ENCODE peak calls at places on chromosome 18, in six cellular contexts. J, M, E, I, B and C are unnamed samples.

GRCh38 chr18:213505-213904 is 54.3 kb downstream of the THOC1 start:
- DNase-seq in B (no peak), J (no peak), E (no peak), M (no peak), I (no peak), C (no peak)

GRCh38 chr18:78899241-78899640 is 80.4 kb upstream of the SALL3 start:
- DNase-seq in I (no peak), M (no peak), B (no peak), J (no peak), E (no peak), C (no peak)

GRCh38 chr18:70058916-70059315 is 111.2 kb upstream of the CD226 start:
- DNase-seq in J (no peak), E (no peak), B (no peak), I (no peak), M (no peak), C (no peak)

GRCh38 chr18:36441426-36441870 is 143.9 kb downstream of the FHOD3 start:
- DNase-seq in J (no peak), B (no peak), E (no peak), M (no peak), I (peak; percentile 38), C (no peak)

GRCh38 chr18:22067109-22067508 is 102.3 kb upstream of the GATA6 start:
- DNase-seq in I (no peak), E (no peak), J (no peak), M (no peak), B (no peak), C (no peak)

GRCh38 chr18:2536493-2536892 is 34.8 kb downstream of the METTL4 start:
- DNase-seq in E (no peak), J (peak; percentile 78), M (no peak), B (no peak), I (peak; percentile 75), C (no peak)

GRCh38 chr18:59032308-59032707 is 107.4 kb upstream of the SEC11C start:
- DNase-seq in M (no peak), B (no peak), J (no peak), E (no peak), I (no peak), C (no peak)

GRCh38 chr18:8264861-8265411 is 344.3 kb upstream of the RAB12 start:
- DNase-seq in E (no peak), M (no peak), B (no peak), I (peak; percentile 23), J (no peak), C (no peak)

GRCh38 chr18:35005963-35006577 is 35.1 kb upstream of the MAPRE2 start:
- DNase-seq in M (no peak), J (peak; percentile 52), E (peak; percentile 30), B (no peak), I (peak; percentile 87), C (no peak)

GRCh38 chr18:68478246-68478645 is 236.7 kb downstream of the TMX3 start:
- DNase-seq in M (no peak), B (no peak), I (no peak), E (no peak), J (no peak), C (no peak)

GRCh38 chr18:31185551-31185950 is 22.9 kb upstream of the DSC1 start:
- DNase-seq in J (no peak), I (peak; percentile 28), E (no peak), M (no peak), B (no peak), C (no peak)

GRCh38 chr18:36376361-36376760 is 78.8 kb downstream of the FHOD3 start:
- DNase-seq in E (no peak), M (no peak), B (no peak), J (peak; percentile 32), I (peak; percentile 22), C (no peak)

GRCh38 chr18:59200787-59201186 is 19.2 kb upstream of the GRP start:
- DNase-seq in E (no peak), M (no peak), I (no peak), B (no peak), J (no peak), C (no peak)

GRCh38 chr18:33495278-33495677 is 54.8 kb upstream of the CCDC178 start:
- DNase-seq in B (no peak), E (peak; percentile 12), I (peak; percentile 68), J (no peak), M (no peak), C (no peak)

GRCh38 chr18:24991661-24992060 is 360.3 kb downstream of the ZNF521 start:
- DNase-seq in E (no peak), J (peak; percentile 40), I (no peak), M (no peak), B (no peak), C (no peak)

GRCh38 chr18:73840319-73841065 is 307.1 kb downstream of the FBXO15 start:
- DNase-seq in E (no peak), J (no peak), I (no peak), B (no peak), M (no peak), C (no peak)

GRCh38 chr18:2002604-2003003 is 568.7 kb downstream of the METTL4 start:
- DNase-seq in J (no peak), M (peak; percentile 8), B (no peak), E (no peak), I (peak; percentile 34), C (no peak)

GRCh38 chr18:67094123-67094522 is 422.4 kb downstream of the DSEL start:
- DNase-seq in I (no peak), M (no peak), J (no peak), E (no peak), B (no peak), C (no peak)

GRCh38 chr18:57845468-57846103 is 42.5 kb upstream of the ATP8B1 start:
- DNase-seq in B (no peak), M (no peak), I (peak; percentile 35), E (no peak), J (no peak), C (no peak)

GRCh38 chr18:23575309-23575651 is 11.0 kb downstream of the NPC1 start:
- DNase-seq in E (no peak), B (no peak), I (no peak), M (no peak), J (no peak), C (no peak)

GRCh38 chr18:5556317-5556974 is 12.6 kb upstream of the EPB41L3 start:
- DNase-seq in I (peak; percentile 66), E (peak; percentile 26), M (no peak), J (no peak), B (no peak), C (no peak)
- TF ChIP-seq CTCF in I (peak; percentile 29), E (peak; percentile 6), M (no peak), J (no peak), B (no peak), C (no peak)

GRCh38 chr18:63197246-63197791 is 122.2 kb downstream of the BCL2 start:
- DNase-seq in I (no peak), B (no peak), J (no peak), M (no peak), E (no peak), C (no peak)

GRCh38 chr18:63202814-63203213 is 116.8 kb downstream of the BCL2 start:
- DNase-seq in I (no peak), E (no peak), M (no peak), B (no peak), J (no peak), C (no peak)

GRCh38 chr18:63198098-63198760 is 121.3 kb downstream of the BCL2 start:
- DNase-seq in I (no peak), E (no peak), B (no peak), M (no peak), J (no peak), C (no peak)

GRCh38 chr18:63198868-63199742 is 120.5 kb downstream of the BCL2 start:
- DNase-seq in E (no peak), J (no peak), I (no peak), B (no peak), M (no peak), C (no peak)

DNA sequence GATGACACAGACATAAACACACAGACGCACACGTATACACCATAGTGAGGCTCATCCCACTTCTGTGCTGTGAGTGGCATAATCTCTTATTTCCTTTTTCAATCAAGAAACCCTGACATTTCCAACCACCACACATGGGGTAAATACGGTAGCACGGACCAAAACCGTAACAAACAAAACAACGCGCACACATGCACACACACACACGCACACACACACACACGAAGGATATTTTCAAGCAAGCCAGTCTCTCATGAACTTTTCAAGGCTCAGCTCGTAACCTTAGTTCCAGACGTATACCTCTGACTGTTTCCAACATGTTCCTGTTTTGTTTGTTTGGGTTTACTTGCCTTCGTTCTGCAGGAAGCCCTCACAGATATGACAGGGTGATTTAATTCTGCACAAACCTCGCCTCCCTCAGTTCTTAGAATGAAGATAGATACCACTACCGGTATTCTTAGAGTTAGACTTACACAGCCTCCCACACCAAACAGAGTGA is 119.8 kb downstream of the BCL2 start:
- DNase-seq in E (no peak), M (no peak), B (no peak), J (no peak), I (no peak), C (no peak)
- H3K4me3 ChIP-seq in E (no peak overlapping the region), M (no peak overlapping the region), B (no peak overlapping the region), J (no peak overlapping the region), I (no peak overlapping the region), C (no peak overlapping the region)

DNA sequence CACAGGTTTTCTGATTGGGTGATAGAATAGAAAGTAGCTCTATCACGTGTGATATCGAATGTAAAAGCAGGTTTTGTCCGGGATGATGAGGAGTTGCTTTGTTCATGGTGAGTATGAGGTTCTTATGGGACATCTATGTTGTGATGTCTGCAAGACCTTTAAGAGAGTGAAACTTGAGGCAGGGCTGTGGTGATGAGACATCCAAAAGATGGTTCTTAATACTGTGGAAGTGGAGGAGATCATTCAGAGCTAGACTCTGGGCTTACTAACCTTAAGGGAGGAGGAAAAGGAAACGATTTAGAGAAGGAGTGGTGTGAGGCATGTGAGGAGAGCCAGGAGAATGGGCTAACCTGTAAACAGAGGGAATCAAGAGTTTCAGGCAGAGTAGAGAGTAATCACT is 92.0 kb downstream of the WDR7 start:
- DNase-seq in E (no peak), J (no peak), M (no peak), I (no peak), B (no peak), C (no peak)
- TF ChIP-seq CTCF in E (no peak), J (no peak), M (no peak), I (no peak), B (no peak), C (no peak)

DNA sequence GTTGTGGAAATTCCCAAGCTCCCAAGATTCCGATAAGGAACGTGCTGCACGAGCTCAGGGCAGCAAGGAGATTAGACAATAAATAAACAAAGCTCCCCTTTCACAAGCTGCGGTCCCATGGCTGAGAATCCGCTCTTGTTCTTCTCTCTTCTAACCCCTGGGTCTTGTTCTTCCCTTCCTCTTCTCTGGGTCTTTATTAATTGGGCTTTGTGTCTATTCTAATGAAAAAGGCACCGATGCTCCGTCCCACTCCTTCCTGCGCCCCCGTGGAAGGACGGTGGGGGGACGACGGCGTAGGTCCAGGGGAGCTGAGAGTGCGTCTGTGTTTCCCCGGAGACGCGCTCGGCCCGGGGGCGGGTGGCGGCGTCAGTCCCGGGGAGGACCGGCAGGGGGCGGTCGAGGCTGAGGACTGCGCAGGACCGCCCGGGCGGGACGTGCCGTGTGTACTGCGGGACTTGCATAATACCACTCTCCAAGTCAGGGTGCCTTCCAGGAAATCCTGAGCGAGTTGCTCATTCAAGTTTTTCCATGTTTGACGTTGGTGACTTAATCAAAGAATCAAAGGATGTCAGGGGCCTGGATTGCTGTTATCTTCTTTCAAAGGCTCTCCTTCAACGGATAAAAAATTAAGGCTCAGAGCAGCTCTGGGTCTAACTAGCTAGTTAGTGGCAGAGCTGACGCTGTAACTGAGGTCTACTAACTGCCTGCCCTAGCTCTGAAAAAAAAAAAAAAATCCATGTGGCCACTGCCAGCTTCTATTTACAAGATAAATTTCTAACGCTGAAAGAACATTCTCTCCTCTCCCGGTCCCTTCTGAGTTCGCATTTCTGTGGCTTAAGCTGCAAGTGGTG is 321.4 kb downstream of the TGIF1 start:
- DNase-seq in E (peak; percentile 81), J (peak; percentile 81), M (peak; percentile 86), I (peak; percentile 95), B (peak; percentile 91), C (peak; percentile 85)
- H3K4me3 ChIP-seq in E (peak overlapping the region; percentile 45), J (peak overlapping the region; percentile 50), M (peak overlapping the region; percentile 16), I (peak overlapping the region; percentile 51), B (peak overlapping the region; percentile 29), C (peak overlapping the region; percentile 9)

GRCh38 chr18:26103579-26103978 is 13.2 kb upstream of the SS18 start:
- DNase-seq in E (no peak), J (no peak), M (no peak), B (no peak), I (no peak), C (no peak)
- TF ChIP-seq CTCF in E (peak; percentile 48), J (no peak), M (no peak), B (no peak), I (no peak), C (no peak)